ENCODE peak calls at places on chromosomes 12 and 14, in five cellular contexts. One of them, this sample, is unnamed.

GRCh38 chr12:70823182-70823976 is 97.2 kb downstream of the PTPRR start:
- DNase-seq in Ammon's horn: no peak
- DNase-seq in SHP77: no peak
- DNase-seq in T47D: peak; percentile 60
- DNase-seq in A549: no peak
- DNase-seq in this sample: peak; percentile 67

GRCh38 chr12:127280393-127281275 is 986.3 kb upstream of the TMEM132C start:
- DNase-seq in A549: peak; percentile 54
- DNase-seq in Ammon's horn: no peak
- DNase-seq in T47D: no peak
- DNase-seq in SHP77: no peak
- DNase-seq in this sample: peak; percentile 27

GRCh38 chr14:90781344-90781761 is 34.9 kb downstream of the TTC7B start:
- DNase-seq in T47D: no peak
- DNase-seq in A549: no peak
- DNase-seq in SHP77: no peak
- DNase-seq in Ammon's horn: no peak
- DNase-seq in this sample: no peak

GRCh38 chr14:105999361-106000028 is 473.1 kb downstream of the TMEM121 start:
- DNase-seq in A549: peak; percentile 84
- DNase-seq in Ammon's horn: no peak
- DNase-seq in SHP77: peak; percentile 4
- DNase-seq in T47D: peak; percentile 72
- DNase-seq in this sample: peak; percentile 16

GRCh38 chr12:22477166-22477893 is 67.0 kb downstream of the C2CD5 start:
- DNase-seq in SHP77: no peak
- DNase-seq in Ammon's horn: no peak
- DNase-seq in A549: no peak
- DNase-seq in T47D: no peak
- DNase-seq in this sample: no peak

GRCh38 chr12:7160183-7160582 is 29.3 kb upstream of the PEX5 start:
- DNase-seq in T47D: no peak
- DNase-seq in A549: no peak
- DNase-seq in SHP77: no peak
- DNase-seq in Ammon's horn: no peak
- DNase-seq in this sample: no peak

GRCh38 chr12:100955139-100955538 is 160.6 kb downstream of the ANO4 start:
- DNase-seq in SHP77: no peak
- DNase-seq in T47D: no peak
- DNase-seq in A549: no peak
- DNase-seq in Ammon's horn: no peak
- DNase-seq in this sample: no peak

GRCh38 chr12:2526371-2526770 is 268.4 kb upstream of the FKBP4 start:
- DNase-seq in SHP77: no peak
- DNase-seq in A549: no peak
- DNase-seq in T47D: no peak
- DNase-seq in Ammon's horn: no peak
- DNase-seq in this sample: no peak

GRCh38 chr14:91108941-91109611 is 4.8 kb upstream of the DGLUCY start:
- DNase-seq in T47D: peak; percentile 79
- DNase-seq in A549: no peak
- DNase-seq in SHP77: no peak
- DNase-seq in Ammon's horn: peak; percentile 17
- DNase-seq in this sample: peak; percentile 84

GRCh38 chr14:106459971-106460730 is 933.8 kb downstream of the TMEM121 start:
- DNase-seq in A549: peak; percentile 21
- DNase-seq in Ammon's horn: no peak
- DNase-seq in SHP77: peak; percentile 28
- DNase-seq in T47D: peak; percentile 78
- DNase-seq in this sample: no peak

GRCh38 chr14:35821546-35822411 is 4.4 kb upstream of the BRMS1L start:
- DNase-seq in Ammon's horn: peak; percentile 17
- DNase-seq in SHP77: peak; percentile 38
- DNase-seq in T47D: peak; percentile 72
- DNase-seq in A549: peak; percentile 58
- DNase-seq in this sample: peak; percentile 32

GRCh38 chr12:43063642-43064041 is 474.1 kb upstream of the PRICKLE1 start:
- DNase-seq in T47D: no peak
- DNase-seq in SHP77: no peak
- DNase-seq in A549: no peak
- DNase-seq in Ammon's horn: no peak
- DNase-seq in this sample: no peak

GRCh38 chr14:20343092-20343854 is at the start of gene PARP2:
- DNase-seq in Ammon's horn: peak; percentile 100
- DNase-seq in SHP77: peak; percentile 100
- DNase-seq in A549: peak; percentile 99
- DNase-seq in T47D: peak; percentile 99
- DNase-seq in this sample: peak; percentile 100

GRCh38 chr12:47900480-47901129 is 4.2 kb downstream of the VDR start:
- DNase-seq in Ammon's horn: no peak
- DNase-seq in A549: peak; percentile 63
- DNase-seq in T47D: peak; percentile 94
- DNase-seq in SHP77: no peak
- DNase-seq in this sample: no peak

GRCh38 chr14:45810152-45810872 is 557.3 kb upstream of the MIS18BP1 start:
- DNase-seq in T47D: peak; percentile 72
- DNase-seq in Ammon's horn: no peak
- DNase-seq in A549: no peak
- DNase-seq in SHP77: peak; percentile 9
- DNase-seq in this sample: no peak

GRCh38 chr12:93737457-93738198 is 60.5 kb downstream of the CRADD start:
- DNase-seq in T47D: no peak
- DNase-seq in A549: no peak
- DNase-seq in Ammon's horn: no peak
- DNase-seq in SHP77: no peak
- DNase-seq in this sample: no peak

GRCh38 chr14:32010561-32011188 is 66.4 kb upstream of the ARHGAP5 start:
- DNase-seq in SHP77: peak; percentile 20
- DNase-seq in T47D: no peak
- DNase-seq in A549: peak; percentile 95
- DNase-seq in Ammon's horn: no peak
- DNase-seq in this sample: no peak

GRCh38 chr14:60183724-60184596 is 18.8 kb upstream of the DHRS7 start:
- DNase-seq in Ammon's horn: peak; percentile 80
- DNase-seq in A549: peak; percentile 61
- DNase-seq in T47D: peak; percentile 77
- DNase-seq in SHP77: peak; percentile 46
- DNase-seq in this sample: peak; percentile 75

GRCh38 chr14:35388656-35389314 is 15.8 kb downstream of the NFKBIA start:
- DNase-seq in A549: no peak
- DNase-seq in Ammon's horn: no peak
- DNase-seq in SHP77: no peak
- DNase-seq in T47D: no peak
- DNase-seq in this sample: no peak

GRCh38 chr14:59277659-59278058 is 89.2 kb downstream of the DAAM1 start:
- DNase-seq in A549: no peak
- DNase-seq in Ammon's horn: no peak
- DNase-seq in SHP77: no peak
- DNase-seq in T47D: no peak
- DNase-seq in this sample: no peak

GRCh38 chr12:12946686-12947355 is 5.1 kb downstream of the GPRC5D start:
- DNase-seq in T47D: no peak
- DNase-seq in SHP77: no peak
- DNase-seq in Ammon's horn: peak; percentile 94
- DNase-seq in A549: no peak
- DNase-seq in this sample: no peak

GRCh38 chr12:119674560-119674959 is 6.6 kb downstream of the PRKAB1 start:
- DNase-seq in Ammon's horn: no peak
- DNase-seq in SHP77: no peak
- DNase-seq in A549: no peak
- DNase-seq in T47D: no peak
- DNase-seq in this sample: no peak

GRCh38 chr12:62689042-62689839 is 222.6 kb downstream of the MON2 start:
- DNase-seq in A549: no peak
- DNase-seq in Ammon's horn: no peak
- DNase-seq in T47D: no peak
- DNase-seq in SHP77: no peak
- DNase-seq in this sample: no peak

GRCh38 chr12:13008741-13009380 is 8.8 kb upstream of the HEBP1 start:
- DNase-seq in A549: no peak
- DNase-seq in SHP77: no peak
- DNase-seq in T47D: no peak
- DNase-seq in Ammon's horn: no peak
- DNase-seq in this sample: no peak

GRCh38 chr14:99575043-99576023 is 28.7 kb downstream of the CCDC85C start:
- DNase-seq in SHP77: no peak
- DNase-seq in T47D: no peak
- DNase-seq in A549: peak; percentile 81
- DNase-seq in Ammon's horn: no peak
- DNase-seq in this sample: no peak

GRCh38 chr14:53979141-53979673 is 22.6 kb upstream of the BMP4 start:
- DNase-seq in SHP77: no peak
- DNase-seq in A549: peak; percentile 31
- DNase-seq in T47D: no peak
- DNase-seq in Ammon's horn: no peak
- DNase-seq in this sample: no peak

GRCh38 chr14:43022094-43022800 is 1415.6 kb downstream of the LRFN5 start:
- DNase-seq in SHP77: no peak
- DNase-seq in A549: no peak
- DNase-seq in Ammon's horn: no peak
- DNase-seq in T47D: no peak
- DNase-seq in this sample: no peak

GRCh38 chr12:109385339-109386078 is 37.8 kb downstream of the MYO1H start:
- DNase-seq in Ammon's horn: peak; percentile 32
- DNase-seq in T47D: peak; percentile 48
- DNase-seq in A549: peak; percentile 64
- DNase-seq in SHP77: peak; percentile 22
- DNase-seq in this sample: peak; percentile 66

GRCh38 chr14:105328070-105328677 is 13.6 kb downstream of the PACS2 start:
- DNase-seq in Ammon's horn: no peak
- DNase-seq in A549: no peak
- DNase-seq in T47D: no peak
- DNase-seq in SHP77: no peak
- DNase-seq in this sample: no peak

GRCh38 chr14:50533314-50533705 is 941 bp upstream of the MAP4K5 start:
- DNase-seq in A549: no peak
- DNase-seq in Ammon's horn: no peak
- DNase-seq in T47D: no peak
- DNase-seq in SHP77: no peak
- DNase-seq in this sample: peak; percentile 47

GRCh38 chr12:110317921-110318320 is 36.9 kb downstream of the ATP2A2 start:
- DNase-seq in Ammon's horn: peak; percentile 42
- DNase-seq in SHP77: no peak
- DNase-seq in T47D: no peak
- DNase-seq in A549: no peak
- DNase-seq in this sample: no peak

GRCh38 chr12:67630373-67631088 is 18.0 kb upstream of the DYRK2 start:
- DNase-seq in T47D: no peak
- DNase-seq in A549: no peak
- DNase-seq in Ammon's horn: peak; percentile 67
- DNase-seq in SHP77: no peak
- DNase-seq in this sample: no peak

GRCh38 chr12:3456809-3457208 is 34.2 kb upstream of the PRMT8 start:
- DNase-seq in SHP77: peak; percentile 42
- DNase-seq in Ammon's horn: no peak
- DNase-seq in T47D: peak; percentile 25
- DNase-seq in A549: peak; percentile 15
- DNase-seq in this sample: no peak

GRCh38 chr14:74349757-74350156 is 1.5 kb downstream of the VRTN start:
- DNase-seq in A549: no peak
- DNase-seq in Ammon's horn: no peak
- DNase-seq in T47D: no peak
- DNase-seq in SHP77: no peak
- DNase-seq in this sample: no peak

GRCh38 chr14:59020382-59020781 is 168.1 kb upstream of the DAAM1 start:
- DNase-seq in A549: peak; percentile 48
- DNase-seq in T47D: peak; percentile 42
- DNase-seq in SHP77: no peak
- DNase-seq in Ammon's horn: no peak
- DNase-seq in this sample: no peak

This sample was measured in G401.